ENCODE peak calls at places on chromosomes 12 and 14, in ten cellular contexts. One of them, this sample, is unnamed. For H3K9me3, the result is how much of the 10 kb centered on the place peaks cover.

GRCh38 chr12:75505706-75506312 is 5.6 kb downstream of the KRR1 start:
- DNase-seq in thyroid gland: no peak
- DNase-seq in CD4-positive, alpha-beta memory T cell: no peak
- DNase-seq in A549: no peak
- DNase-seq in ovary: no peak
- DNase-seq in AG04450: no peak
- DNase-seq in CD8-positive, alpha-beta memory T cell: no peak
- DNase-seq in endothelial cell of umbilical vein: peak
- DNase-seq in adipocyte: peak
- DNase-seq in GM23248: peak
- DNase-seq in this sample: no peak

GRCh38 chr14:93094121-93094918 is 21.4 kb downstream of the ITPK1 start:
- DNase-seq in CD8-positive, alpha-beta memory T cell: no peak
- DNase-seq in CD4-positive, alpha-beta memory T cell: no peak
- DNase-seq in ovary: no peak
- DNase-seq in AG04450: no peak
- DNase-seq in GM23248: no peak
- DNase-seq in thyroid gland: no peak
- DNase-seq in adipocyte: no peak
- DNase-seq in A549: no peak
- DNase-seq in endothelial cell of umbilical vein: no peak
- DNase-seq in this sample: no peak

GRCh38 chr12:132578118-132578517 is 32.3 kb downstream of the LRCOL1 start:
- DNase-seq in endothelial cell of umbilical vein: no peak
- DNase-seq in AG04450: no peak
- DNase-seq in thyroid gland: no peak
- DNase-seq in CD4-positive, alpha-beta memory T cell: no peak
- DNase-seq in ovary: no peak
- DNase-seq in CD8-positive, alpha-beta memory T cell: no peak
- DNase-seq in A549: no peak
- DNase-seq in adipocyte: no peak
- DNase-seq in GM23248: no peak
- DNase-seq in this sample: no peak

GRCh38 chr12:53236443-53237111 is 4.6 kb upstream of the RARG start:
- DNase-seq in AG04450: no peak
- DNase-seq in CD4-positive, alpha-beta memory T cell: peak
- DNase-seq in CD8-positive, alpha-beta memory T cell: peak
- DNase-seq in thyroid gland: no peak
- DNase-seq in A549: no peak
- DNase-seq in ovary: no peak
- DNase-seq in GM23248: no peak
- DNase-seq in endothelial cell of umbilical vein: no peak
- DNase-seq in adipocyte: no peak
- DNase-seq in this sample: peak

GRCh38 chr12:71005166-71005565 is 84.6 kb upstream of the PTPRR start:
- DNase-seq in A549: no peak
- DNase-seq in endothelial cell of umbilical vein: no peak
- DNase-seq in adipocyte: no peak
- DNase-seq in GM23248: no peak
- DNase-seq in CD8-positive, alpha-beta memory T cell: no peak
- DNase-seq in thyroid gland: no peak
- DNase-seq in ovary: no peak
- DNase-seq in AG04450: no peak
- DNase-seq in CD4-positive, alpha-beta memory T cell: no peak
- DNase-seq in this sample: no peak

GRCh38 chr12:91563011-91563410 is 380.4 kb upstream of the DCN start:
- DNase-seq in CD8-positive, alpha-beta memory T cell: no peak
- DNase-seq in AG04450: no peak
- DNase-seq in ovary: no peak
- DNase-seq in thyroid gland: no peak
- DNase-seq in adipocyte: no peak
- DNase-seq in CD4-positive, alpha-beta memory T cell: no peak
- DNase-seq in A549: no peak
- DNase-seq in endothelial cell of umbilical vein: no peak
- DNase-seq in GM23248: peak
- DNase-seq in this sample: no peak

GRCh38 chr14:58697927-58698641 is 60.3 kb downstream of the DACT1 start:
- DNase-seq in CD8-positive, alpha-beta memory T cell: no peak
- DNase-seq in adipocyte: peak
- DNase-seq in CD4-positive, alpha-beta memory T cell: no peak
- DNase-seq in thyroid gland: no peak
- DNase-seq in ovary: no peak
- DNase-seq in A549: no peak
- DNase-seq in GM23248: no peak
- DNase-seq in AG04450: no peak
- DNase-seq in endothelial cell of umbilical vein: no peak
- DNase-seq in this sample: no peak

GRCh38 chr12:3964404-3964803 is 91.2 kb upstream of the PARP11 start:
- DNase-seq in GM23248: no peak
- DNase-seq in CD8-positive, alpha-beta memory T cell: no peak
- DNase-seq in thyroid gland: peak
- DNase-seq in CD4-positive, alpha-beta memory T cell: no peak
- DNase-seq in endothelial cell of umbilical vein: no peak
- DNase-seq in AG04450: no peak
- DNase-seq in A549: peak
- DNase-seq in ovary: no peak
- DNase-seq in adipocyte: no peak
- DNase-seq in this sample: no peak

GRCh38 chr12:21813125-21813524 is 38.6 kb upstream of the KCNJ8 start:
- DNase-seq in endothelial cell of umbilical vein: no peak
- DNase-seq in ovary: no peak
- DNase-seq in AG04450: no peak
- DNase-seq in thyroid gland: no peak
- DNase-seq in CD4-positive, alpha-beta memory T cell: no peak
- DNase-seq in CD8-positive, alpha-beta memory T cell: no peak
- DNase-seq in adipocyte: no peak
- DNase-seq in GM23248: no peak
- DNase-seq in A549: no peak
- DNase-seq in this sample: no peak

GRCh38 chr14:105492966-105493871 is 2.2 kb downstream of the TEDC1 start:
- DNase-seq in A549: no peak
- DNase-seq in endothelial cell of umbilical vein: no peak
- DNase-seq in GM23248: no peak
- DNase-seq in AG04450: no peak
- DNase-seq in adipocyte: no peak
- DNase-seq in thyroid gland: no peak
- DNase-seq in CD4-positive, alpha-beta memory T cell: peak
- DNase-seq in ovary: no peak
- DNase-seq in CD8-positive, alpha-beta memory T cell: peak
- DNase-seq in this sample: no peak

GRCh38 chr12:65811968-65812700 is 12.1 kb upstream of the HMGA2 start:
- DNase-seq in GM23248: peak
- DNase-seq in endothelial cell of umbilical vein: peak
- DNase-seq in CD8-positive, alpha-beta memory T cell: no peak
- DNase-seq in CD4-positive, alpha-beta memory T cell: no peak
- DNase-seq in thyroid gland: no peak
- DNase-seq in A549: no peak
- DNase-seq in adipocyte: peak
- DNase-seq in ovary: no peak
- DNase-seq in AG04450: no peak
- DNase-seq in this sample: no peak

GRCh38 chr14:106848330-106849121 is 1322.1 kb downstream of the TMEM121 start:
- DNase-seq in A549: no peak
- DNase-seq in CD4-positive, alpha-beta memory T cell: no peak
- DNase-seq in thyroid gland: no peak
- DNase-seq in endothelial cell of umbilical vein: no peak
- DNase-seq in GM23248: no peak
- DNase-seq in adipocyte: no peak
- DNase-seq in ovary: peak
- DNase-seq in CD8-positive, alpha-beta memory T cell: no peak
- DNase-seq in AG04450: no peak
- DNase-seq in this sample: no peak
- H3K9me3 ChIP-seq in A549: under half
- H3K9me3 ChIP-seq in CD4-positive, alpha-beta memory T cell: under half
- H3K9me3 ChIP-seq in thyroid gland: under half
- H3K9me3 ChIP-seq in endothelial cell of umbilical vein: under half
- H3K9me3 ChIP-seq in GM23248: under half
- H3K9me3 ChIP-seq in adipocyte: under half
- H3K9me3 ChIP-seq in ovary: under half
- H3K9me3 ChIP-seq in CD8-positive, alpha-beta memory T cell: under half
- H3K9me3 ChIP-seq in AG04450: under half
- H3K9me3 ChIP-seq in this sample: under half

DNA sequence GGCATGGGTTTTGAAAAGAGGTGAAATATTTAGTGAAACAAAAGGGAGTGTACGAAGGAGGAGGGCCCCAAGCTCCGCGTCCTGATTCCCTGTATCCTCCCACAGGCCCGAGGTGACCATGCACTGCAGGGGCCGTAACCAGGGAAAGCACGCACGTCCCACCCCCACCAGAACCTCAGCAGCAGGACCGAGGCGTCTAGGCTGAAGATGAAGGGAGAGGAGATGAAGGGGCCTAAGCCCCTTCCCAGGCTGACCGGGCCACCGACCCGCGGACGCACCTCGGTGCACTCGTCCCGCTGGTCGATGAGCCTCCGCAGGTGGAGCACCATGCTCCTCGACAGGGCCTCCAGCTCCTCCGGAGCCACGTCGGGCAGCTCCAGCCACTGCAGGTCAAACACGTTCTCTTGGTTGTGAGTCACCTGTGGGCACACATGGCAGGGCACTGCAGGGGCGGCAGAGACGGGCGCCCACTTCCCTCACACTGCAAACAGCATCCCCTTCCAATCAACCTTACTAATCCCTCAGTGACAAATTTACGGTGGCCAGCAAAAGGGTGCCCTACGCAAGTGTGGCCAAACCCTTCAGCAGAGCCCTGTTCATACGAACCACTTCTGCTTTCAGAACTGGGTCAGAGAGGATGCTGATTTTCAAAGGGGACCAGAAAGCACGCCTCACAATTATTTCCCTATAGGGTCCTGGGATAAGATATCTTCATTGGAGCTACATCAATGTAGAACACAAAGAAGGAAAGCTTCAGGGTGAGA is 77.8 kb downstream of the CCDC88C start:
- DNase-seq in endothelial cell of umbilical vein: no peak
- DNase-seq in ovary: no peak
- DNase-seq in AG04450: no peak
- DNase-seq in CD8-positive, alpha-beta memory T cell: no peak
- DNase-seq in A549: no peak
- DNase-seq in adipocyte: no peak
- DNase-seq in GM23248: no peak
- DNase-seq in CD4-positive, alpha-beta memory T cell: no peak
- DNase-seq in thyroid gland: no peak
- DNase-seq in this sample: no peak
- H3K9me3 ChIP-seq in endothelial cell of umbilical vein: under half
- H3K9me3 ChIP-seq in ovary: under half
- H3K9me3 ChIP-seq in AG04450: under half
- H3K9me3 ChIP-seq in CD8-positive, alpha-beta memory T cell: under half
- H3K9me3 ChIP-seq in A549: under half
- H3K9me3 ChIP-seq in adipocyte: under half
- H3K9me3 ChIP-seq in GM23248: under half
- H3K9me3 ChIP-seq in CD4-positive, alpha-beta memory T cell: under half
- H3K9me3 ChIP-seq in thyroid gland: under half
- H3K9me3 ChIP-seq in this sample: under half

DNA sequence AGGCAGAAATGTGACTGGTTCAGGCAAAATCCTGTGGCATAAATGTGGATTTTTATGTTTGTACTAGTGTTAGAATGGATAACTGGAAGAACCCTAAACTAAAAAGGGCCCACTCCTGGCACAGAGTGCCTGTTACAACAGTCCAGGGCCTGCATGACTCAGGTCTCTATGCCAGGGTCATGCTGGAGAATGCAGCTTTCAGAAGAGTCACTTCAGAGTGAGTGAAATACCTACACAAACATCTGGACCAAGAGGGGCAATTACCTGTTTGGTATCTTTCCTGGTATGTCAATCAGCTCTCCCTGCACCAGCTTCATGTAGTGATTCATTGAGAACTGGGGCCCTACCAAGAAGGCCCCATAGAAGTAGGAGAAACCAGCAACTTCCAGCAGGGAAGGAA is 10.0 kb downstream of the EMG1 start:
- DNase-seq in AG04450: no peak
- DNase-seq in thyroid gland: no peak
- DNase-seq in A549: no peak
- DNase-seq in endothelial cell of umbilical vein: no peak
- DNase-seq in ovary: no peak
- DNase-seq in CD4-positive, alpha-beta memory T cell: no peak
- DNase-seq in GM23248: peak
- DNase-seq in CD8-positive, alpha-beta memory T cell: no peak
- DNase-seq in adipocyte: no peak
- DNase-seq in this sample: no peak
- H3K9me3 ChIP-seq in AG04450: under half
- H3K9me3 ChIP-seq in thyroid gland: under half
- H3K9me3 ChIP-seq in A549: under half
- H3K9me3 ChIP-seq in endothelial cell of umbilical vein: under half
- H3K9me3 ChIP-seq in ovary: under half
- H3K9me3 ChIP-seq in CD4-positive, alpha-beta memory T cell: under half
- H3K9me3 ChIP-seq in GM23248: under half
- H3K9me3 ChIP-seq in CD8-positive, alpha-beta memory T cell: under half
- H3K9me3 ChIP-seq in adipocyte: under half
- H3K9me3 ChIP-seq in this sample: under half

GRCh38 chr12:130804216-130804615 is 34.8 kb downstream of the STX2 start:
- DNase-seq in endothelial cell of umbilical vein: no peak
- DNase-seq in AG04450: no peak
- DNase-seq in GM23248: no peak
- DNase-seq in CD8-positive, alpha-beta memory T cell: no peak
- DNase-seq in A549: no peak
- DNase-seq in CD4-positive, alpha-beta memory T cell: no peak
- DNase-seq in thyroid gland: no peak
- DNase-seq in adipocyte: no peak
- DNase-seq in ovary: no peak
- DNase-seq in this sample: no peak

GRCh38 chr12:130807309-130807708 is 31.7 kb downstream of the STX2 start:
- DNase-seq in thyroid gland: no peak
- DNase-seq in CD8-positive, alpha-beta memory T cell: no peak
- DNase-seq in ovary: no peak
- DNase-seq in endothelial cell of umbilical vein: no peak
- DNase-seq in A549: no peak
- DNase-seq in CD4-positive, alpha-beta memory T cell: no peak
- DNase-seq in adipocyte: no peak
- DNase-seq in AG04450: no peak
- DNase-seq in GM23248: no peak
- DNase-seq in this sample: no peak

GRCh38 chr12:130805635-130806034 is 33.4 kb downstream of the STX2 start:
- DNase-seq in CD4-positive, alpha-beta memory T cell: no peak
- DNase-seq in A549: no peak
- DNase-seq in CD8-positive, alpha-beta memory T cell: no peak
- DNase-seq in endothelial cell of umbilical vein: no peak
- DNase-seq in thyroid gland: no peak
- DNase-seq in adipocyte: no peak
- DNase-seq in AG04450: no peak
- DNase-seq in ovary: no peak
- DNase-seq in GM23248: no peak
- DNase-seq in this sample: no peak

GRCh38 chr12:130803707-130804106 is 35.3 kb downstream of the STX2 start:
- DNase-seq in ovary: no peak
- DNase-seq in CD8-positive, alpha-beta memory T cell: no peak
- DNase-seq in GM23248: peak
- DNase-seq in adipocyte: no peak
- DNase-seq in AG04450: no peak
- DNase-seq in A549: no peak
- DNase-seq in CD4-positive, alpha-beta memory T cell: no peak
- DNase-seq in thyroid gland: no peak
- DNase-seq in endothelial cell of umbilical vein: no peak
- DNase-seq in this sample: no peak

DNA sequence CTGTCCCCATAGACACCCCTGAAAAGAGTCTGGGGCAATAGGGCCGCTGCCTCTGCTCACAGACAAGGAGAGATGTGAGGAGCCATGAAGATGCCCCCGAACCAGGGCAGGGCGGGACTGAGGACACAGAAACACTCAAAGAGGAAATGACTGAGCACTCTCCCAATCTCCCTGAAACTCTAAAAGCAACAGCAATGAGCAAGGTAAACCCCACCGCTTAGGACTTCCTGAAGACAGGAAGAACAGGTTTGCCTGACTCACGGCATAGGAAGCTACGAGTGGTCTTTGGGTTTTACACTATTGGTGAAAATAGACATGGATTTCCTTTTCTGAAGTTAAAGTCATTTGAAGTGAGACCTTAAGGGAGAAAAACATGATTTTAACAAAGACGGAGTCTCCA is 32.5 kb downstream of the STX2 start:
- DNase-seq in GM23248: no peak
- DNase-seq in adipocyte: no peak
- DNase-seq in thyroid gland: no peak
- DNase-seq in A549: no peak
- DNase-seq in ovary: no peak
- DNase-seq in CD8-positive, alpha-beta memory T cell: no peak
- DNase-seq in endothelial cell of umbilical vein: no peak
- DNase-seq in CD4-positive, alpha-beta memory T cell: no peak
- DNase-seq in AG04450: no peak
- DNase-seq in this sample: no peak
- H3K9me3 ChIP-seq in GM23248: under half
- H3K9me3 ChIP-seq in adipocyte: under half
- H3K9me3 ChIP-seq in thyroid gland: under half
- H3K9me3 ChIP-seq in A549: under half
- H3K9me3 ChIP-seq in ovary: under half
- H3K9me3 ChIP-seq in CD8-positive, alpha-beta memory T cell: under half
- H3K9me3 ChIP-seq in endothelial cell of umbilical vein: under half
- H3K9me3 ChIP-seq in CD4-positive, alpha-beta memory T cell: under half
- H3K9me3 ChIP-seq in AG04450: under half
- H3K9me3 ChIP-seq in this sample: under half

This sample was measured in CD4-positive, alpha-beta T cell.